ENCODE peak calls at places on chromosomes 6 and 20, in four cellular contexts. J is HL-60, M is GM12878, D is K562. E is an unnamed sample.

GRCh38 chr20:17533396-17533795 is 2.2 kb upstream of the BFSP1 start:
- DNase-seq in D (peak; percentile 15), J (peak; percentile 63), M (no peak), E (no peak)

GRCh38 chr20:62415354-62416111 is 8.4 kb upstream of the CABLES2 start:
- DNase-seq in D (no peak), M (no peak), J (no peak), E (no peak)

GRCh38 chr20:35257175-35257909 is 20.6 kb downstream of the MMP24OS start:
- DNase-seq in M (no peak), D (no peak), J (no peak), E (no peak)

GRCh38 chr6:122276637-122277036 is 122.8 kb upstream of the HSF2 start:
- DNase-seq in J (no peak), M (no peak), D (no peak), E (no peak)

GRCh38 chr6:22636450-22636849 is 67.1 kb downstream of the HDGFL1 start:
- DNase-seq in J (no peak), D (no peak), M (no peak), E (no peak)

GRCh38 chr6:12909828-12910227 is 193.3 kb downstream of the PHACTR1 start:
- DNase-seq in M (no peak), J (no peak), D (no peak), E (no peak)

GRCh38 chr20:2799688-2800589 is 488 bp downstream of the CPXM1 start:
- DNase-seq in J (no peak), M (no peak), D (no peak), E (no peak)

GRCh38 chr20:7371518-7372158 is 568.6 kb downstream of the HAO1 start:
- DNase-seq in D (no peak), M (no peak), J (no peak), E (no peak)

GRCh38 chr6:169851641-169852503 is 100.5 kb downstream of the ERMARD start:
- DNase-seq in D (no peak), J (no peak), M (no peak), E (no peak)

GRCh38 chr20:22743426-22743825 is 159.1 kb upstream of the FOXA2 start:
- DNase-seq in J (no peak), D (no peak), M (no peak), E (no peak)

GRCh38 chr6:136051140-136051775 is 198.9 kb downstream of the MTFR2 start:
- DNase-seq in M (no peak), J (no peak), D (no peak), E (no peak)

GRCh38 chr20:36384022-36384619 is 78.0 kb downstream of the DLGAP4 start:
- DNase-seq in D (peak; percentile 87), J (peak; percentile 26), M (no peak), E (peak; percentile 42)

GRCh38 chr6:55578537-55579363 is at the start of gene HMGCLL1:
- DNase-seq in J (no peak), M (no peak), D (no peak), E (no peak)

GRCh38 chr6:167799033-167799933 is 27.4 kb upstream of the AFDN start:
- DNase-seq in D (no peak), M (no peak), J (no peak), E (no peak)

GRCh38 chr6:37845026-37845911 is 25.7 kb downstream of the ZFAND3 start:
- DNase-seq in J (no peak), D (no peak), M (no peak), E (no peak)

GRCh38 chr6:141464490-141464889 is 668.2 kb upstream of the GJE1 start:
- DNase-seq in J (no peak), D (no peak), M (no peak), E (no peak)

GRCh38 chr6:146985111-146985510 is 219.1 kb upstream of the STXBP5 start:
- DNase-seq in M (no peak), J (no peak), D (peak; percentile 29), E (no peak)

GRCh38 chr6:52516943-52517342 is 59.9 kb downstream of the TRAM2 start:
- DNase-seq in D (no peak), M (no peak), J (no peak), E (no peak)

GRCh38 chr6:52518279-52518944 is 58.4 kb downstream of the TRAM2 start:
- DNase-seq in M (no peak), D (no peak), J (no peak), E (no peak)

GRCh38 chr6:52516269-52516668 is 60.6 kb downstream of the TRAM2 start:
- DNase-seq in M (no peak), J (no peak), D (no peak), E (no peak)

GRCh38 chr6:52519618-52520017 is 57.2 kb downstream of the TRAM2 start:
- DNase-seq in J (no peak), D (no peak), M (no peak), E (no peak)

GRCh38 chr6:52517502-52518278 is 59.2 kb downstream of the TRAM2 start:
- DNase-seq in M (no peak), D (peak; percentile 82), J (no peak), E (no peak)
- TF ChIP-seq SPI1 in M (no peak), D (no peak), J (no peak), E (no peak)

GRCh38 chr6:16109659-16110300 is 19.1 kb upstream of the MYLIP start:
- DNase-seq in M (no peak), D (no peak), J (no peak), E (no peak)
- TF ChIP-seq SPI1 in M (no peak), D (no peak), J (no peak), E (no peak)

GRCh38 chr6:76230711-76231110 is 158.2 kb upstream of the IMPG1 start:
- DNase-seq in M (no peak), J (peak; percentile 67), D (no peak), E (no peak)
- TF ChIP-seq SPI1 in M (no peak), J (no peak), D (no peak), E (no peak)

GRCh38 chr20:11394145-11394833 is 523.4 kb upstream of the BTBD3 start:
- DNase-seq in J (no peak), M (no peak), D (no peak), E (no peak)

GRCh38 chr20:11391591-11391990 is 526.1 kb upstream of the BTBD3 start:
- DNase-seq in J (no peak), D (no peak), M (no peak), E (no peak)

DNA sequence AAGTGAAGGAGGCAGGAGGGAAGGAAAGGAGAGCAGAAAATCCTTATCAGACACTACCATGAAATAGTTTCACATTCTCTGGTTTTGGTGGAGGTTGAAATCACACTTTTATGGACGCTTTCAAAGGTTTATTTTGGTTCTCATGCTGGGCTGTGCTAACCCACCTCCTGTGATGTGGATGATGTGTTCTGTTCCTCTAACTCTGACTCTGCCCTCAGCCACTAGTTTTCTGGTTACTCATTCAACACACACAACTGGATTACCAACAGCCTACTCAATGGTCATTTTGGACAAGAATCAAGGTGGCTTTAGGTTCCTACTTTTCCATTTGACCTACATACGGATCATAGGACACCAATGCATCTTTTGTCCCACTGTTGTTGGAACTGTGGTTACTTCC is 522.1 kb upstream of the BTBD3 start:
- DNase-seq in D (no peak), J (no peak), M (no peak), E (no peak)
- TF ChIP-seq SPI1 in D (no peak), J (no peak), M (no peak), E (no peak)

DNA sequence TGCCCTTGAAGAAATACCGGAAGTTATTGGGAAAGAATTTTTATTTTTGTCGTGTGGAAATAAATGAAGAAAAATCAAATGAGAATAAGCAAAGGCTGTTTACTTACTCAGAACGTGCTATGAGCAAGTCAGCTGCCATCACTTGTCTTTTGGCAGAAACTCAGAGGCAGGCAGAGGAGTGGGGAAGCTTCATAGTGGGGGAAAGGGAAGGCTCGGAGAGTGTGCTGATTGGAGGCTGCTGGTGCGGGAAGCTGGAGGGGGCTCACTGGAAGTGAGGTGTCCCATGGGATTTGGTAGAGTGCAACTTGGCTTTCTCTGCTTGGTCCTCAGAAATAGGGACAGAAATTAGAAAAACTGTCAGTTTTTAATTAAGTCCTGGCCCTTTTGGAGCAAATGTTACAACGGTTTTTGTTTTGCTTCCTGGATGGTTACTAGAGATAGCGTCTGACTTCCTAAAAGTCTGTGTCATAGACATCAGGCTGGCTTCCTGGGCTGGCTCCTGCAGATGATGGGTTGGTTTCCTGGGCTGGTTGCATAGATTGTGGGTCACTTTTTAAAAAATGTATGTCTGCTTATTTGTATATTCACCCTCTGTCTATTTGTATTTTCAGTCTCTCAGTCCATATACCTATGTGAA is 80.0 kb upstream of the EEF1E1 start:
- DNase-seq in J (peak; percentile 10), M (no peak), D (no peak), E (no peak)
- TF ChIP-seq SPI1 in J (no peak), M (no peak), D (no peak), E (no peak)

GRCh38 chr6:27441001-27441400 is 31.9 kb downstream of the ZNF184 start:
- DNase-seq in D (no peak), M (no peak), J (no peak), E (no peak)
- TF ChIP-seq SPI1 in D (no peak), M (no peak), J (no peak), E (no peak)

DNA sequence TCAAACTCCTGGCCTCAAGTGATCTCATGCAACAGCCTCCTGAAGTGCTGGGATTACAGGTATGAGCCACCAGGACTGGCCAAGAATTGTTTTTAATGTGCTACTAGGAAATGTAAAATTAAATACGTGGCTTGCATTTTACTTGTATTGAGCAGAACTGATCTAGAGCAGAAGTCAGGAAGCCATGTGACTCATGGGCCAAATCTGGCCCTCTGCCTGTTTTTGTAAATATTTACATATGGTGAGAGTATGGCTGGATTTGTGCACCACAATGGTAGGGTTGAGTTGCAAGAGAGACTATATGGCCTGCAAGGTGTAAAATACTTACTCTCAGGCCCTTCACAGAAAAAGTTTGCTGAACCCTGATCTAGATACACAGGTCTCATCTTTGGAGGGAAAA is 75.8 kb downstream of the LAMP5 start:
- DNase-seq in M (no peak), J (no peak), D (no peak), E (no peak)
- TF ChIP-seq SPI1 in M (no peak), J (no peak), D (no peak), E (no peak)

GRCh38 chr20:63531686-63532448 is 5.3 kb downstream of the PTK6 start:
- DNase-seq in M (no peak), J (no peak), D (no peak), E (no peak)
- TF ChIP-seq SPI1 in M (no peak), J (no peak), D (no peak), E (no peak)

GRCh38 chr20:45014671-45015415 is 48.5 kb downstream of the STK4 start:
- DNase-seq in D (no peak), J (no peak), M (no peak), E (no peak)

GRCh38 chr20:45008521-45009049 is 42.3 kb downstream of the STK4 start:
- DNase-seq in M (no peak), J (no peak), D (no peak), E (no peak)

GRCh38 chr20:45011108-45011526 is 44.8 kb downstream of the STK4 start:
- DNase-seq in M (no peak), J (peak; percentile 47), D (peak; percentile 20), E (no peak)

GRCh38 chr20:45012682-45013302 is 46.5 kb downstream of the STK4 start:
- DNase-seq in M (no peak), D (no peak), J (no peak), E (no peak)

GRCh38 chr20:45010399-45010828 is 44.1 kb downstream of the STK4 start:
- DNase-seq in D (no peak), M (no peak), J (no peak), E (no peak)
- TF ChIP-seq SPI1 in D (no peak), M (no peak), J (no peak), E (no peak)